ENCODE peak calls at places on chromosomes 12 and 14, in five cellular contexts. K is MM.1S, Y is HCT116, G is left lung, E is transverse colon. H is an unnamed sample. For H3K36me3 and H3K9me3, the result is how much of the 10 kb centered on the place peaks cover.

GRCh38 chr14:47269788-47270492 is 405.5 kb downstream of the MDGA2 start:
- DNase-seq in K (no peak), Y (no peak), G (no peak), E (no peak), H (no peak)

GRCh38 chr14:87898301-87898700 is 94.7 kb downstream of the GALC start:
- DNase-seq in K (no peak), Y (no peak), G (no peak), E (no peak), H (no peak)

GRCh38 chr12:25388216-25388615 is 137.5 kb upstream of the KRAS start:
- DNase-seq in K (no peak), Y (no peak), G (no peak), E (peak), H (no peak)

GRCh38 chr12:131066207-131066885 is 112.6 kb downstream of the ADGRD1 start:
- DNase-seq in K (no peak), Y (no peak), G (peak), E (no peak), H (peak)

GRCh38 chr12:21577516-21577915 is 27.1 kb downstream of the GYS2 start:
- DNase-seq in K (no peak), Y (no peak), G (no peak), E (no peak), H (no peak)

GRCh38 chr14:97185186-97185585 is 388.0 kb downstream of the VRK1 start:
- DNase-seq in K (no peak), Y (no peak), G (no peak), E (no peak), H (no peak)

GRCh38 chr12:88552672-88553079 is 27.6 kb downstream of the KITLG start:
- DNase-seq in K (no peak), Y (no peak), G (no peak), E (no peak), H (no peak)

GRCh38 chr12:57889541-57889989 is 43.0 kb upstream of the CTDSP2 start:
- DNase-seq in K (no peak), Y (no peak), G (peak), E (peak), H (peak)

GRCh38 chr14:85558505-85558904 is 28.6 kb downstream of the FLRT2 start:
- DNase-seq in K (no peak), Y (no peak), G (no peak), E (no peak), H (no peak)

GRCh38 chr14:94998702-94999101 is 158.6 kb downstream of the DICER1 start:
- DNase-seq in K (no peak), Y (no peak), G (no peak), E (no peak), H (no peak)

GRCh38 chr12:116910280-116910644 is 488 bp upstream of the FBXW8 start:
- DNase-seq in K (no peak), Y (no peak), G (no peak), E (no peak), H (no peak)

GRCh38 chr12:113744802-113745395 is 221.2 kb downstream of the RBM19 start:
- DNase-seq in K (no peak), Y (no peak), G (no peak), E (no peak), H (no peak)

GRCh38 chr12:49366652-49367380 is 446 bp upstream of the SPATS2 start:
- DNase-seq in K (peak), Y (peak), G (peak), E (peak), H (peak)

GRCh38 chr12:118307069-118307954 is 65.4 kb downstream of the TAOK3 start:
- DNase-seq in K (no peak), Y (no peak), G (no peak), E (no peak), H (no peak)

GRCh38 chr12:4855121-4855924 is 54.4 kb upstream of the KCNA1 start:
- DNase-seq in K (peak), Y (peak), G (no peak), E (peak), H (no peak)

GRCh38 chr14:77098470-77099353 is 654 bp downstream of the CIPC start:
- DNase-seq in K (no peak), Y (no peak), G (peak), E (peak), H (peak)

GRCh38 chr12:89333564-89334252 is 18.6 kb downstream of the DUSP6 start:
- DNase-seq in K (peak), Y (no peak), G (no peak), E (peak), H (peak)

GRCh38 chr14:77508249-77508648 is 9.6 kb upstream of the ISM2 start:
- DNase-seq in K (no peak), Y (no peak), G (no peak), E (no peak), H (no peak)

GRCh38 chr12:132481345-132481744 is 8.6 kb upstream of the FBRSL1 start:
- DNase-seq in K (no peak), Y (no peak), G (peak), E (no peak), H (no peak)

GRCh38 chr14:104334812-104335161 is 196.4 kb downstream of the KIF26A start:
- DNase-seq in K (no peak), Y (no peak), G (no peak), E (no peak), H (no peak)

GRCh38 chr12:113143959-113144358 is 5.6 kb upstream of the CFAP73 start:
- DNase-seq in K (no peak), Y (no peak), G (no peak), E (no peak), H (no peak)

GRCh38 chr12:37565112-37565511 is 751.5 kb upstream of the ALG10B start:
- DNase-seq in K (no peak), Y (no peak), G (no peak), E (no peak), H (no peak)

GRCh38 chr12:21691515-21691914 is 33.9 kb upstream of the LDHB start:
- DNase-seq in K (no peak), Y (no peak), G (no peak), E (no peak), H (no peak)

GRCh38 chr12:40907115-40907521 is 214.9 kb downstream of the CNTN1 start:
- DNase-seq in K (no peak), Y (peak), G (no peak), E (no peak), H (no peak)

GRCh38 chr12:52119398-52120254 is 40.1 kb downstream of the SMIM41 start:
- DNase-seq in K (peak), Y (peak), G (no peak), E (peak), H (no peak)

GRCh38 chr12:111444706-111445310 is 39.1 kb downstream of the SH2B3 start:
- DNase-seq in K (peak), Y (no peak), G (peak), E (peak), H (peak)

DNA sequence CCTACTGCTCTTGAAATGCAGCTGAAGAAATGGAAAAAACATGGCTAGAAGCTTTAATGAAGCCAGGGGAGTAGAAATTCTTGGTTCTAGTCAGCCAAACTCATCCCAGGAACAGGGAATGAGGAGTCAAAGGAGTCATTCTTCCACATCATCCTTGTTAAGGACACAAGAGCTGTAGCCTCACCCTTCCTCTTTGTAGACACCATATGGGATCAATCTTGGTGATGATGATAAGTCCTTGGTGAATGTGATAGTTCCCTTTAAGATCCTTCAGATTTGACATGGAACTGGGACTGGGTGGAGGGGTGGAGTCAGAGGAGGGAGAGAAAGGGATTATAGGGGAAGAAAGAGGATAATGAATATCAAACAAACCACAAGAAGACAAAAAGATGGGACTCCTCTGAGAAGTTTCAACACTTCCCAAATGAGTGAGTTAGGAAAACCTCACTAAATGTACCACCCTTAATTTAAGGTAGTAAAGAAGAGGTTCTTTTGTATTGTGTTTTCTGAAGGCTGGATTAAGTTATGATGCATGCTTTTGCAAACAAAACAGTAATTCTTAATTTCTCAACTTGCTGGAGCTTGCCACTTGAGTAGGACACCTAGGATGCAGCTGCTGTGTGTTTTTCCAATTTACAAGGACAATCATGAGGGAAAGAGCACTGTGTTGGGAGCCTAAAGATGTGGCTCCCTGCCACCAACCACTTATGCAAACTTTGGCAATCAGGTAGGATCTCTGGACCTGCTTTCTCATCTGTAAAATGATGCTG is 104.0 kb downstream of the WIF1 start:
- DNase-seq in K (no peak), Y (no peak), G (no peak), E (no peak), H (no peak)
- H3K4me3 ChIP-seq in K (no peak), Y (no peak), G (no peak), E (no peak), H (no peak)

GRCh38 chr12:95060951-95061350 is 12.5 kb downstream of the NR2C1 start:
- DNase-seq in K (no peak), Y (no peak), G (no peak), E (no peak), H (no peak)

GRCh38 chr12:95057431-95057830 is 16.0 kb downstream of the NR2C1 start:
- DNase-seq in K (no peak), Y (no peak), G (no peak), E (no peak), H (no peak)

GRCh38 chr12:95054206-95054605 is 19.2 kb downstream of the NR2C1 start:
- DNase-seq in K (no peak), Y (no peak), G (no peak), E (no peak), H (no peak)

GRCh38 chr12:95059984-95060383 is 13.4 kb downstream of the NR2C1 start:
- DNase-seq in K (peak), Y (no peak), G (no peak), E (no peak), H (no peak)
- H3K36me3 ChIP-seq in K (under half), Y (under half), G (under half), E (half or more), H (under half)

DNA sequence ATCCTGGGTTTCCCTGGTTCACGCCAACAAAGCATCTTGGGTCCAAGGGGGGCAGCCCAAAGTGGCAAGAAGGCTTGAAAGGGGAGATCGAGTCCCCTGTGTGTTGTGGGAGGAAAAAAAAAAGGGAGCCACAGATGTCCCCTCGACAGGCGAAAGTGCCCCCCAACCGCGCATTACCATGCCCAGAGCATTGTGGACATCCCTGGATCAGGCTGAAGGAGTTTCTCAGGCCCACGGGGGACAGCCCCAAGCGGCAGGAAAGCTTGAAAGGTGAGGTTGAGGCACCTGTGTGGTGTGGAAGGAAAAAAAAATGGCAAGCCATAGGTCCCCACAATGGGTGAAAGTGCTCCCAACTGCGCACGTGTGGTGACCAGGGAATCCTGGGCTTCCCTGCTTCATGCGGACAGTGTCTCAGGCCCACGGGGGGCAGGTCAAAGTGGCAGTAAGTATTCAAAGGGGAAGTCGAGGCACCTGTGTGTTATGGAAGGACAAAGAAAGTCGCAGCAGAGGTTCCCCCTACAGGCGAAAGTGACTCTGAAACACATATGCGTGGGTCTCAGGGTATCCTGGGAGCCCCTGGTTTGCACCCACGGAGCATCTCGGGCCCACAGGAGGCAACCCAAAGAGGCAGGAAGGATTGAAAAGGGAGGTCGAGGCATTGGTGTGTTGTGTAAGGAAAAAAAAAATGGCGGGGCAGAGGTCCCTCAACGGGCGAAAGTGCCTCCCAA is 580.1 kb downstream of the ALG10 start:
- DNase-seq in K (no peak), Y (no peak), G (peak), E (no peak), H (no peak)
- H3K9me3 ChIP-seq in K (under half), Y (under half), G (half or more), E (half or more), H (under half)

GRCh38 chr14:37587438-37587837 is 7.6 kb downstream of the FOXA1 start:
- DNase-seq in K (no peak), Y (no peak), G (no peak), E (no peak), H (no peak)

GRCh38 chr14:37587881-37588666 is 7.0 kb downstream of the FOXA1 start:
- DNase-seq in K (no peak), Y (no peak), G (no peak), E (no peak), H (peak)

GRCh38 chr14:37588956-37589737 is 5.9 kb downstream of the FOXA1 start:
- DNase-seq in K (no peak), Y (no peak), G (no peak), E (peak), H (no peak)

GRCh38 chr14:37590096-37590809 is 4.8 kb downstream of the FOXA1 start:
- DNase-seq in K (no peak), Y (no peak), G (no peak), E (no peak), H (no peak)

DNA sequence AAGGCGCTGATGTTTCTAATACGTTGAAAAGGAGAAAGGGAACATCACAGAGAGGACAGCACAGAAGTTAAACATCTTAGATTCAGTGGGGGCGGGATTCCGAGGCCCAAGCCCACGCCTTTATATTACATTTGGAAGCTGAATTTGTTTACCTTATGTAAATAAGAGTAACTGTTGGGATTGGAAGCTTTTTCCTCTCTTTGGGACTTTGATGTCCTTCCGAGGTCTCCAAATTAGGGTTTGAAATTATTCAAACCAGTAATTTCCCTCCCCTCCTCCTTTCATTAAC is 6.4 kb downstream of the FOXA1 start:
- DNase-seq in K (no peak), Y (no peak), G (no peak), E (peak), H (no peak)
- H3K4me3 ChIP-seq in K (no peak), Y (no peak), G (no peak), E (peak), H (no peak)

DNA sequence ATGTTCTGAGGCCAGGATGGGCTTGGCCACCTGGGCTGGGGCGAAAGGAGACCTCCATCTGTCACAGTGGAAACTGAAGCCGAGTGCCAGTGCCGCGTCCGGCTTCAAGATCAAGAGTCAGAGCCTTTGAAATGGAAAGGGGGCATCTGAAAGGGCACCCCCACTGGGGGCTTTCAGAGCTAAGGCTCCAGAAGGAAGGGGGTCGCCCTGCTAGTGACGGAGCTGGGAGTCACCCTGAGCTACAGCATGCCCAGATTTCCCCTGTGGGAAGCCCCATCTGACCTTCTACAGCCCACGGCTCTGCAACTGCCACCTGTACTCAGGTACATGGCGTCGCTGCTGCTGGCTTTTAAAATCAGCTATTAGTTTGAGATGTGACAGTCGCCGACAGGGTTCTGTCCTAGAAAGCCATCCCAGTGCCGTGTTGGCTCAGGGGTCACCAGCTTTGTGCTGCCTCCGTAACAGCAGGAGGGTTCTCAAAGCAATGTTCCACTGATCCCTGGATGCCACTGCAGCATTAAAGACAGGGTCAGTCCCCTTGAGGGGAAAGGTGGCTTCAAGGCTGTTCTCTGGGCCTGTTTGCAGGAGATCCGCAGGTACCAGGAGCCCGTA is 31.5 kb downstream of the CCNK start:
- DNase-seq in K (no peak), Y (no peak), G (peak), E (no peak), H (no peak)
- H3K36me3 ChIP-seq in K (under half), Y (under half), G (under half), E (under half), H (under half)

H was measured in aorta.